ENCODE peak calls at places on chromosomes 5 and 9, in seven cellular contexts. One of them, this sample, is unnamed.

GRCh38 chr9:6549106-6549505 is 96.4 kb downstream of the GLDC start:
- DNase-seq in bronchial epithelial cell: no peak
- DNase-seq in HL-60: no peak
- DNase-seq in right atrium auricular region: no peak
- DNase-seq in hepatocyte: no peak
- DNase-seq in foreskin fibroblast: no peak
- DNase-seq in IMR-90: no peak
- DNase-seq in this sample: no peak

GRCh38 chr9:129321511-129322021 is 143.5 kb upstream of the IER5L start:
- DNase-seq in bronchial epithelial cell: no peak
- DNase-seq in HL-60: no peak
- DNase-seq in right atrium auricular region: peak
- DNase-seq in hepatocyte: no peak
- DNase-seq in foreskin fibroblast: no peak
- DNase-seq in IMR-90: no peak
- DNase-seq in this sample: no peak

GRCh38 chr9:7536310-7536939 is 263.2 kb downstream of the DMAC1 start:
- DNase-seq in bronchial epithelial cell: peak
- DNase-seq in HL-60: peak
- DNase-seq in right atrium auricular region: no peak
- DNase-seq in hepatocyte: peak
- DNase-seq in foreskin fibroblast: peak
- DNase-seq in IMR-90: peak
- DNase-seq in this sample: peak

GRCh38 chr5:113330533-113331200 is 104.1 kb downstream of the TSSK1B start:
- DNase-seq in bronchial epithelial cell: peak
- DNase-seq in HL-60: no peak
- DNase-seq in right atrium auricular region: no peak
- DNase-seq in hepatocyte: peak
- DNase-seq in foreskin fibroblast: peak
- DNase-seq in IMR-90: peak
- DNase-seq in this sample: peak

GRCh38 chr9:131776473-131776872 is 36.6 kb upstream of the RAPGEF1 start:
- DNase-seq in bronchial epithelial cell: peak
- DNase-seq in HL-60: peak
- DNase-seq in right atrium auricular region: no peak
- DNase-seq in hepatocyte: peak
- DNase-seq in foreskin fibroblast: peak
- DNase-seq in IMR-90: peak
- DNase-seq in this sample: no peak

GRCh38 chr5:52269853-52270252 is 517.9 kb upstream of the ITGA1 start:
- DNase-seq in bronchial epithelial cell: no peak
- DNase-seq in HL-60: no peak
- DNase-seq in right atrium auricular region: no peak
- DNase-seq in hepatocyte: no peak
- DNase-seq in foreskin fibroblast: no peak
- DNase-seq in IMR-90: no peak
- DNase-seq in this sample: no peak

GRCh38 chr5:152514827-152515397 is 109.8 kb upstream of the NMUR2 start:
- DNase-seq in bronchial epithelial cell: peak
- DNase-seq in HL-60: no peak
- DNase-seq in right atrium auricular region: no peak
- DNase-seq in hepatocyte: peak
- DNase-seq in foreskin fibroblast: peak
- DNase-seq in IMR-90: peak
- DNase-seq in this sample: peak

GRCh38 chr9:35832814-35833213 is 3.8 kb downstream of the TMEM8B start:
- DNase-seq in bronchial epithelial cell: no peak
- DNase-seq in HL-60: no peak
- DNase-seq in right atrium auricular region: no peak
- DNase-seq in hepatocyte: no peak
- DNase-seq in foreskin fibroblast: no peak
- DNase-seq in IMR-90: no peak
- DNase-seq in this sample: no peak

GRCh38 chr5:97629281-97629680 is 446.2 kb upstream of the RIOK2 start:
- DNase-seq in bronchial epithelial cell: peak
- DNase-seq in HL-60: no peak
- DNase-seq in right atrium auricular region: peak
- DNase-seq in hepatocyte: peak
- DNase-seq in foreskin fibroblast: peak
- DNase-seq in IMR-90: peak
- DNase-seq in this sample: no peak

GRCh38 chr9:24011206-24011605 is 185.2 kb upstream of the ELAVL2 start:
- DNase-seq in bronchial epithelial cell: no peak
- DNase-seq in HL-60: no peak
- DNase-seq in right atrium auricular region: no peak
- DNase-seq in hepatocyte: no peak
- DNase-seq in foreskin fibroblast: no peak
- DNase-seq in IMR-90: no peak
- DNase-seq in this sample: no peak
- H3K4me3 ChIP-seq in bronchial epithelial cell: no peak
- H3K4me3 ChIP-seq in HL-60: no peak
- H3K4me3 ChIP-seq in right atrium auricular region: no peak
- H3K4me3 ChIP-seq in hepatocyte: no peak
- H3K4me3 ChIP-seq in foreskin fibroblast: no peak
- H3K4me3 ChIP-seq in IMR-90: no peak
- H3K4me3 ChIP-seq in this sample: no peak

DNA sequence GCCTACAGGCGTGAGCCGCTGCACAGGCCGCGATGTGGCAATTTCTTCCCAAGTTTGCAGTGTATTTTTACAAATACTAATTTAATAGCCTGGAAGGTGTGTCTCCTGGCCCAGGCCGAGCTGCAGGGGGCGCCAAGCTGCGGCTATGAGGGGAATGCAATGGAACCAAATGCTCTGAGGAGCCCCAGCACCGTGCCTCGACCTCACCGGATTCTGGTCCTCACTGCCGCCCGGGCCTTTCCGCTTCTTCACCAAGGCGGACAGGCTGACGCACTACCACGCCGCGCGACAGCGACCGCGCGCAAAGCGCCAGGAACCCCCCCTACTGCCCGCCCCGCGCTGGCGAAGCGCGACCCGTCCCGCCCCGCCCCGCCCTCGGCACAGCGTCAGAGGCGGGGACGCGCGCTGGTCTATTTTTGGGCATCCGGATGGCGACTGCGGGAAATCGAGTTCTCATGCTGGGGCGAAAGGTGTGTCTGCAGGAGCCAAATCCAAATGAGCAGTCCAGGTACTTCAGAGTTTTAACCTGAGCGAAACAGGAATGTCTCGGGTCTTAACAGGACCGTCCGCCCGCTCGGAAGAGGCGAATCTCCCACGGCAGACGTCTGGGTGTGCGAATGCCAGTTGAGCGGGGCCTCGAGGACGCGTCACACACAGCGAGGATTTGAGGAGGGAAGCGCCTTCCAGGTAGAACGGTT is 31.7 kb upstream of the PRXL2C start:
- DNase-seq in bronchial epithelial cell: peak
- DNase-seq in HL-60: no peak
- DNase-seq in right atrium auricular region: peak
- DNase-seq in hepatocyte: peak
- DNase-seq in foreskin fibroblast: peak
- DNase-seq in IMR-90: peak
- DNase-seq in this sample: no peak
- TF ChIP-seq CTCF in bronchial epithelial cell: peak
- TF ChIP-seq CTCF in HL-60: no peak
- TF ChIP-seq CTCF in right atrium auricular region: peak
- TF ChIP-seq CTCF in hepatocyte: peak
- TF ChIP-seq CTCF in foreskin fibroblast: peak
- TF ChIP-seq CTCF in IMR-90: peak
- TF ChIP-seq CTCF in this sample: peak

GRCh38 chr9:93346240-93347112 is 105.0 kb upstream of the FAM120A start:
- DNase-seq in bronchial epithelial cell: no peak
- DNase-seq in HL-60: no peak
- DNase-seq in right atrium auricular region: no peak
- DNase-seq in hepatocyte: peak
- DNase-seq in foreskin fibroblast: peak
- DNase-seq in IMR-90: no peak
- DNase-seq in this sample: no peak
- H3K4me3 ChIP-seq in bronchial epithelial cell: no peak
- H3K4me3 ChIP-seq in HL-60: no peak
- H3K4me3 ChIP-seq in right atrium auricular region: peak
- H3K4me3 ChIP-seq in hepatocyte: peak
- H3K4me3 ChIP-seq in foreskin fibroblast: peak
- H3K4me3 ChIP-seq in IMR-90: no peak
- H3K4me3 ChIP-seq in this sample: peak

DNA sequence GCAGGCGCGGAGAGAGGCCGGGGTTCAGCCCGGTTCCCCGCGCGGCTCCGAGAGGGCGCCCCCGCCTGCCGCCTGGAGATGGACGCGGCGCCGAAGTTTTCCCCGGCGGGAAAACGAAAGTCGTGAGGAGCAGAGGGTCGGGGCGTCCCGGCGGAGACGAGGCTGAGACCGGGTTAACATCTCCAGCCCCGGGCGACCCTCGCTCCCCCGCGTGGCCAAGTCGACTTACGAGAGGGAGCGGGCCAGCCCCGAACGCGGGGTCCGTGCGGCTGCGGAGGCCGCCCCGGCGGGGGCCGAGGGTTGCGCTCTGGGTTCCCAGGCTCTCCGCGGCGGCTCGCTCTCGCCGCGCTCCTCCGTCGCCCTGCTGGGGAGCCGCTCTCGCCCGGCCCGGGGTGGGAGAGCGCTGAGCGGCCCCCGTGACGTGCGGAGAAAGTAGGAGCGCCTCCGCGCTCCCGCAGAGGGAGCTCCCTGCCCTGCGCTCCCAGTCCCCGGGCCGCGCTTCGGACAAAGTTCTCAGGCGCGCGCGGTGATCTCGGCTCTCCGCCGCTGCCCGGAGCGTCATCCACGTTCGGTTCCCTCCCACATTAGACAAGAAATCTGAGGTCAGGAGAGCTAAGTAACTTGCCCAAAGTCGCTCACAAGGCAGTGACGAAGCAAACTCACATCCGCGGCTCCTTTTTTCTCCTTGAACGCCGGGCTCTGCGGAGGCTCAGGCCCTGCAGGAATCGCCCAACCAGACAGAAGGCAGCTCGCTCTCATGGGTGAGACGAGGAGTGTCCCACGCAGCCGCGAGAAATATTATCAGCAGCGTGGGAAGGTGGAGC is 1.1 kb upstream of the GCNT4 start:
- DNase-seq in bronchial epithelial cell: peak
- DNase-seq in HL-60: peak
- DNase-seq in right atrium auricular region: peak
- DNase-seq in hepatocyte: peak
- DNase-seq in foreskin fibroblast: peak
- DNase-seq in IMR-90: peak
- DNase-seq in this sample: peak
- TF ChIP-seq CTCF in bronchial epithelial cell: peak
- TF ChIP-seq CTCF in HL-60: no peak
- TF ChIP-seq CTCF in right atrium auricular region: no peak
- TF ChIP-seq CTCF in hepatocyte: peak
- TF ChIP-seq CTCF in foreskin fibroblast: peak
- TF ChIP-seq CTCF in IMR-90: peak
- TF ChIP-seq CTCF in this sample: peak

DNA sequence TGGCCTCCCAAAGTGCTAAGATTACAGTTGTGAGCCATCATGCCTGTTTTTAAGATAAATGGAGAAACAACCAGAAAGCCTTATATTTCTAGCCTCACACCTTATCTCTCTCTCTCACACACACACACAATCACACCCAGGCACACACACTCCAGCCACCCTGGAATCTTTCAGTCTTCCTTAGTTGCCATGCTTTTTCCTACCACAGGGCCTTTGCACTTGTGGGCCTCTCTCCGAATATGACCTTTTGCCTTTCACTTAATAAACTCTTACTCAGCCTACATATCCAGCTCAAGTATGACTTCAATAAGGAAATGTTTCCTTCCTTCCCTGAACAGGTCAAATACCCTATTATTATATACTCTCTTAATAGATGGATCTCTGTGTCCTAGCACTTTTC is 290.7 kb downstream of the NFIB start:
- DNase-seq in bronchial epithelial cell: no peak
- DNase-seq in HL-60: no peak
- DNase-seq in right atrium auricular region: no peak
- DNase-seq in hepatocyte: no peak
- DNase-seq in foreskin fibroblast: no peak
- DNase-seq in IMR-90: no peak
- DNase-seq in this sample: no peak
- H3K4me3 ChIP-seq in bronchial epithelial cell: no peak
- H3K4me3 ChIP-seq in HL-60: no peak
- H3K4me3 ChIP-seq in right atrium auricular region: no peak
- H3K4me3 ChIP-seq in hepatocyte: no peak
- H3K4me3 ChIP-seq in foreskin fibroblast: no peak
- H3K4me3 ChIP-seq in IMR-90: no peak
- H3K4me3 ChIP-seq in this sample: no peak

GRCh38 chr5:11540112-11540511 is 364.1 kb downstream of the CTNND2 start:
- DNase-seq in bronchial epithelial cell: no peak
- DNase-seq in HL-60: no peak
- DNase-seq in right atrium auricular region: no peak
- DNase-seq in hepatocyte: no peak
- DNase-seq in foreskin fibroblast: no peak
- DNase-seq in IMR-90: no peak
- DNase-seq in this sample: no peak
- TF ChIP-seq CTCF in bronchial epithelial cell: no peak
- TF ChIP-seq CTCF in HL-60: no peak
- TF ChIP-seq CTCF in right atrium auricular region: no peak
- TF ChIP-seq CTCF in hepatocyte: no peak
- TF ChIP-seq CTCF in foreskin fibroblast: no peak
- TF ChIP-seq CTCF in IMR-90: no peak
- TF ChIP-seq CTCF in this sample: no peak

GRCh38 chr9:98132158-98132557 is 13.1 kb upstream of the TRIM14 start:
- DNase-seq in bronchial epithelial cell: no peak
- DNase-seq in HL-60: no peak
- DNase-seq in right atrium auricular region: no peak
- DNase-seq in hepatocyte: no peak
- DNase-seq in foreskin fibroblast: no peak
- DNase-seq in IMR-90: no peak
- DNase-seq in this sample: no peak
- H3K4me3 ChIP-seq in bronchial epithelial cell: no peak
- H3K4me3 ChIP-seq in HL-60: no peak
- H3K4me3 ChIP-seq in right atrium auricular region: no peak
- H3K4me3 ChIP-seq in hepatocyte: no peak
- H3K4me3 ChIP-seq in foreskin fibroblast: no peak
- H3K4me3 ChIP-seq in IMR-90: no peak
- H3K4me3 ChIP-seq in this sample: no peak

DNA sequence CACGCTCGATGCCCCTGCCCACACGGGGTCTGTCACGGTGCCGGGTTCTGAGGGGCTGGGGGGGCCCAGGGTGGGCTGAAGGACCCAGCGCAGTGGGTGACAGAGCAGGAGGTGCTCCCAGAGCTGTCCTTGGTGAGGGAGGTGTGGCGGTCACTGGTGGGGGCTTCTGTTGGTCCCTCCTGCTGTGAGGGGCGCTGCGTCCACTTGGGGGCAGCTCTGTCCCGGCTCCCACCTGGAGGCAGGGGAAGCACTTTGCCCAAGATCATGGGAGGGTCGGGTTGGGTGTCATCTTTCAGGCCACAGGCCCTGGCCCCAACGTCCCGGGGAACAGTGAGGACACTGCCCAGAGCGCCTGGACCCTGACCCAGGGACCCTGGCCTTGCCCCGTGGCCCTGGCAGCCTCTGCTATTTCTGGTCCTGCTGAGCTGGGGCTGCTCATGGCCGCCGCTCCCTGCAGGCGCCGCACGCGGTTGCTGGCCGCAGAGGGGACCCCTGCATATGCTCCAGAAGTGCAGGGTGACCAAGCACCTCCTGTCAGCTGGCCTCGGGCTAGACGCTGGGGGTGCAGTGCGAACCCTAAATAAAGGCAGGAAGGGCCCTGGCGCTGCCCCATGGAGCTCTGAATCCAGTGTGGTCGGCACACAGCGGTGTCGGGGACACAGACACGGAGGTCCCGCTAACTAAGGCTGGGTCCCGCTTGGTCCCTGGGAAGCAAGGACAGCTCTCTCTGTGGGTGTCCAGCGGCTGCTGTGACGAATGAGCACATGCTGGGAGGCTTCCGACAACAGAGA is 11.6 kb upstream of the RNU6ATAC start:
- DNase-seq in bronchial epithelial cell: no peak
- DNase-seq in HL-60: no peak
- DNase-seq in right atrium auricular region: no peak
- DNase-seq in hepatocyte: no peak
- DNase-seq in foreskin fibroblast: no peak
- DNase-seq in IMR-90: no peak
- DNase-seq in this sample: no peak
- TF ChIP-seq CTCF in bronchial epithelial cell: no peak
- TF ChIP-seq CTCF in HL-60: no peak
- TF ChIP-seq CTCF in right atrium auricular region: no peak
- TF ChIP-seq CTCF in hepatocyte: peak
- TF ChIP-seq CTCF in foreskin fibroblast: no peak
- TF ChIP-seq CTCF in IMR-90: peak
- TF ChIP-seq CTCF in this sample: peak

This sample was measured in epithelial cell of proximal tubule.